ENCODE peak calls at places on chromosomes 3 and 15, in six cellular contexts. R, X, K, Y, S and F are unnamed samples.

GRCh38 chr3:141738636-141739363 is 702 bp downstream of the RNF7 start:
- DNase-seq in R (peak; percentile 64), X (peak; percentile 64), K (no peak), Y (no peak), S (no peak), F (peak; percentile 45)

GRCh38 chr15:31200735-31201151 is 99.2 kb upstream of the TRPM1 start:
- DNase-seq in R (peak; percentile 51), X (peak; percentile 39), K (peak; percentile 30), Y (peak; percentile 23), S (no peak), F (peak; percentile 83)

GRCh38 chr3:173743111-173743510 is 345.6 kb downstream of the NLGN1 start:
- DNase-seq in R (no peak), X (peak; percentile 47), K (no peak), Y (no peak), S (no peak), F (no peak)

GRCh38 chr3:149646181-149646766 is 11.6 kb downstream of the WWTR1 start:
- DNase-seq in R (peak; percentile 62), X (peak; percentile 80), K (peak; percentile 65), Y (no peak), S (no peak), F (no peak)

GRCh38 chr3:183513046-183513706 is 42.3 kb downstream of the KLHL6 start:
- DNase-seq in R (no peak), X (no peak), K (no peak), Y (no peak), S (no peak), F (no peak)

GRCh38 chr3:46977811-46978195 is 1.3 kb upstream of the CCDC12 start:
- DNase-seq in R (no peak), X (no peak), K (no peak), Y (no peak), S (no peak), F (no peak)

GRCh38 chr3:171646357-171647133 is 163.7 kb downstream of the PLD1 start:
- DNase-seq in R (peak; percentile 69), X (peak; percentile 80), K (peak; percentile 15), Y (peak; percentile 9), S (no peak), F (peak; percentile 51)

GRCh38 chr3:72657666-72658065 is 190.6 kb downstream of the SHQ1 start:
- DNase-seq in R (no peak), X (no peak), K (no peak), Y (no peak), S (no peak), F (no peak)

GRCh38 chr15:20349774-20350498 is 191.7 kb downstream of the GOLGA6L6 start:
- DNase-seq in R (no peak), X (no peak), K (no peak), Y (no peak), S (no peak), F (no peak)

GRCh38 chr3:189947948-189948723 is 172.6 kb downstream of the P3H2 start:
- DNase-seq in R (peak; percentile 49), X (peak; percentile 40), K (peak; percentile 73), Y (no peak), S (no peak), F (peak; percentile 50)

GRCh38 chr3:43148033-43148432 is 42.2 kb upstream of the POMGNT2 start:
- DNase-seq in R (no peak), X (no peak), K (no peak), Y (no peak), S (no peak), F (no peak)

GRCh38 chr3:25820816-25821486 is 31.1 kb downstream of the OXSM start:
- DNase-seq in R (no peak), X (no peak), K (no peak), Y (no peak), S (no peak), F (no peak)

GRCh38 chr15:99029358-99029871 is 21.8 kb upstream of the PGPEP1L start:
- DNase-seq in R (no peak), X (no peak), K (peak; percentile 11), Y (no peak), S (no peak), F (no peak)

GRCh38 chr15:37095993-37096877 is 4.1 kb downstream of the MEIS2 start:
- DNase-seq in R (peak; percentile 58), X (no peak), K (no peak), Y (peak; percentile 17), S (no peak), F (peak; percentile 70)

GRCh38 chr3:49841126-49841525 is 15.2 kb downstream of the TRAIP start:
- DNase-seq in R (peak; percentile 25), X (no peak), K (no peak), Y (peak; percentile 15), S (peak; percentile 9), F (peak; percentile 69)

GRCh38 chr3:48446425-48447193 is at the start of gene ATRIP:
- DNase-seq in R (peak; percentile 89), X (peak; percentile 77), K (peak; percentile 87), Y (peak; percentile 90), S (no peak), F (peak; percentile 92)

GRCh38 chr3:128878556-128879124 is 780 bp upstream of the ACAD9 start:
- DNase-seq in R (peak; percentile 87), X (peak; percentile 77), K (peak; percentile 47), Y (no peak), S (no peak), F (peak; percentile 40)

GRCh38 chr3:187743195-187744141 is 1.8 kb downstream of the BCL6 start:
- DNase-seq in R (peak; percentile 70), X (peak; percentile 46), K (no peak), Y (no peak), S (no peak), F (peak; percentile 35)

GRCh38 chr15:28936481-28936881 is 50.7 kb downstream of the APBA2 start:
- DNase-seq in R (no peak), X (no peak), K (no peak), Y (no peak), S (no peak), F (no peak)

GRCh38 chr3:157381606-157382005 is 55.0 kb upstream of the PTX3 start:
- DNase-seq in R (no peak), X (no peak), K (no peak), Y (no peak), S (no peak), F (no peak)

GRCh38 chr3:120487079-120487693 is 36.4 kb upstream of the FSTL1 start:
- DNase-seq in R (peak; percentile 43), X (peak; percentile 85), K (no peak), Y (no peak), S (no peak), F (no peak)

GRCh38 chr3:131329774-131330173 is 51.8 kb upstream of the NUDT16 start:
- DNase-seq in R (no peak), X (no peak), K (no peak), Y (no peak), S (no peak), F (no peak)

DNA sequence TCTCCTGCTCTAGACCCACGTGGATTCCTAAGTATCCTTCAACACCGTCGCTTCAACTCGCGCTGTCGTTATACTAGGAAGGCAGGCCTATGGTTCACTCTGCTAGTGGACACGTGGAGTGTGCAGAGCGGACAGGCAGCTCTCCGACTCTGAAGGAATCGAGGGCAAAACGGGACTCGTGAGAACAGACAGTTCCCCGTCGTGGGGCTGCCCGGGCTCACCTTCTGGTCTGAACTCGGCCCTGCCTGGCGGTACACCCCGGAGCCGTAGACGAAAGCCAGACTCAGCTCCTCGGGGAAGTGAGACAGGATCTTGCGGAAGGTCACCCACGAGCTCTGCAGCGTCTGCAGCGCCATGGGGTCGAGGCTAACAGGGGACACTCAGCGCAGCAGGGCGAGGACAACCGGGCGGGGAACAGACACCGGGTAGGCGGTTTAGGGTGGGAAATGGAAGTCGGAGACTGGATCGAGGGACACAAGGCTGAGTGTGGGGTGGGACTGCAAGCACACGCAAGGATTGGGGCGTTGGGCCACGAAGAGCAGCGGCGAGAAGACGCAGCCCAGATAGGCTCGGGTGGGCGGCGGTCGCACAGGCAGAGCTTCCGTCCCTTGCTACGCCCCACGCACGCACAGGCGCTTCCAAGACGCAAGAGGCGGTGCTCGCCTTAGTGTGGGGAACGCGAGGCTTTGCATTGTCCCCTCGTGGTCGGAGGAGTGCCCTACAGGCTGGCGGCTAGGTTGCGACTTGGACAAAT is at the start of gene TAMM41:
- DNase-seq in R (peak; percentile 91), X (peak; percentile 87), K (peak; percentile 83), Y (peak; percentile 65), S (peak; percentile 50), F (peak; percentile 90)
- H4K8ac ChIP-seq in R (peak within 1 kb of the TSS; percentile 96), X (peak within 1 kb of the TSS; percentile 97), K (peak within 1 kb of the TSS; percentile 79), Y (no peak within 1 kb of the TSS), S (peak within 1 kb of the TSS; percentile 83), F (no peak within 1 kb of the TSS)

GRCh38 chr3:75101329-75102147 is 487.1 kb upstream of the CNTN3 start:
- DNase-seq in R (no peak), X (no peak), K (no peak), Y (peak; percentile 51), S (peak; percentile 44), F (peak; percentile 71)
- H3K18ac ChIP-seq in R (no peak overlapping the region), X (no peak overlapping the region), K (no peak overlapping the region), Y (peak overlapping the region; percentile 82), S (peak overlapping the region; percentile 71), F (no peak overlapping the region)

DNA sequence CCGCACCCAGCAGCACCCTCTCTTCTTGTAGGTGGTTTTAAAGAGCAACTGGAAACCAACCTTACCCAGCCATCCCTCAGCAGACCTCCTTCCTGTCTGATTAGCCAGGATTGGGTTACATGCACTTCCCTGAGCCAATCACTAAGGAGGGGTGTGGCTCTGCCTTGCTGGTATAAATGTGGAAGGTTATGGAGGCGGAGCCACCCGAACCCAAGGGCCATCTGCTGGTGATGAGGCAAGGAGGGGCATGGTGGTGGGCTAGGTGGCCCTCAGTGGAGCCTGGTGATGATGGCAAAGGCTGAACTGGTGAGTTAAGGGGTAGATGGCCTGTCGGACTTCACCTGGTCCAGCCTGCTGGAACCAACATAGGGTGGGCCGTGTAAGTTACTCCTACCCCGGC is 39.8 kb downstream of the CCDC33 start:
- DNase-seq in R (no peak), X (no peak), K (no peak), Y (no peak), S (no peak), F (peak; percentile 67)
- H3K4me3 ChIP-seq in R (no peak overlapping the region), X (no peak overlapping the region), K (no peak overlapping the region), Y (no peak overlapping the region), S (no peak overlapping the region), F (no peak overlapping the region)

GRCh38 chr3:195877136-195877715 is 31.1 kb downstream of the TNK2 start:
- DNase-seq in R (no peak), X (no peak), K (no peak), Y (no peak), S (no peak), F (no peak)
- H4K8ac ChIP-seq in R (no peak overlapping the region), X (no peak overlapping the region), K (no peak overlapping the region), Y (peak overlapping the region; percentile 92), S (no peak overlapping the region), F (no peak overlapping the region)

DNA sequence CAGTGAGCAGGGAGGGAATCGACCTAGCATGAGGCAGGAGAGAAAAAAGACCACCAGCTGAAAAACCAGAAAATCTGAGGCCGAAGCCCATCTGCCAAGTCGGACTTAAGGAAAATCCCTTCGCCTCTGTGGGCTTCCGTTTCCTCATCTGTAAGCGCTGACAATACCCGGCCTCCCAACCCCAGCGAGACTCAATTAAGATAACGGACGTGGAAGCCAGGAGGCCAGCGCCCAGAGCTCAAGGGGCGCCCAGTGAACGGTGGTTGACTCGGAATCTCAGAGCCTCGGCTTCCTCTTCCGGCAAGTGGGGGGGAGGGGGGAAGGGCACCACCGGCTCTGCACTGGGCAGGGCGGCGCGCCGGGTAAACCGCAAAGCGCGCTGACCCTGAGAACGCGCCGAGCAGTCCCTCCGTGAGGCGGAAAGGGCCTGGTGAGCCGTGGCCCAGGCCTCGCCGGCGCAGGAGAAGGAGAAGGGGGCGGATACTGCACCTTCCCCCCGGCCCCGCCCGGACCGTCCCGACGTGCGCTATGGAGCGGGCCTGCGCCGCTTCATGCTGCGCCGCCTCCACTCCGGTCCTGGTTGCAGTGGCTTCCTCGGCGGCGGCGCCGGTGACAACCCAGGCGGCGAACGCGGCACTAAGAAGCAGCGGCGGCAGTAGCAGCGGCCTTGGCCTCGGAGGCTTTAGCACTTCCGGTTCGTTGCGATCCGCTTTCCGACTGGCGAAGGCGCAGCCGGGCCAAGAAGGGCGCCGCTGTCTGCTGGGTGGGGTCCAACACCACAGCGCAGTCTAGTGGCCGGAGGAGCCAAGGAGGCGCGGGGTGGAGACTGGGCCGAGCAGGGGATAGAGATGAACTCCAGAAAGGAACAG is at the start of gene DPP8:
- DNase-seq in R (peak; percentile 96), X (peak; percentile 94), K (peak; percentile 89), Y (peak; percentile 87), S (peak; percentile 81), F (peak; percentile 97)
- H3K18ac ChIP-seq in R (peak within 1 kb of the TSS; percentile 99), X (peak within 1 kb of the TSS; percentile 47), K (peak within 1 kb of the TSS; percentile 88), Y (peak within 1 kb of the TSS; percentile 96), S (peak within 1 kb of the TSS; percentile 84), F (peak within 1 kb of the TSS; percentile 88)